ENCODE peak calls at places on chromosome 11, in five cellular contexts. W is GM13976; L is Jurkat, Clone E6-1; B is activated T-cell treated with anti-CD3 and anti-CD28 coated beads, Interleukin-2, amount 50 U/mL, for 72 hours; Z is naive B cell. T is an unnamed sample.
A peak's percentile ranks its signal among the peaks of the same experiment; 100 is the strongest.

GRCh38 chr11:2685566-2686359 is 14.0 kb downstream of the KCNQ1OT1 start:
- DNase-seq in W (no peak), L (no peak), B (no peak), Z (no peak), T (no peak)

GRCh38 chr11:135069884-135070283 is 657.8 kb upstream of the B3GAT1 start:
- DNase-seq in W (no peak), L (no peak), B (no peak), Z (no peak), T (no peak)

GRCh38 chr11:77379917-77380316 is 78.4 kb upstream of the GDPD4 start:
- DNase-seq in W (no peak), L (no peak), B (no peak), Z (no peak), T (no peak)

GRCh38 chr11:112762686-112763048 is 198.6 kb upstream of the NCAM1 start:
- DNase-seq in W (no peak), L (no peak), B (no peak), Z (no peak), T (no peak)

GRCh38 chr11:9943346-9944110 is 279.7 kb downstream of the SWAP70 start:
- DNase-seq in W (no peak), L (no peak), B (no peak), Z (no peak), T (peak; percentile 6)

GRCh38 chr11:36391062-36391461 is 95.0 kb downstream of the PRR5L start:
- DNase-seq in W (no peak), L (no peak), B (no peak), Z (peak; percentile 42), T (no peak)

GRCh38 chr11:128407962-128408361 is 179.4 kb downstream of the ETS1 start:
- DNase-seq in W (no peak), L (no peak), B (no peak), Z (no peak), T (peak; percentile 80)

GRCh38 chr11:107928046-107928766 is at the start of gene RAB39A:
- DNase-seq in W (peak; percentile 99), L (peak; percentile 66), B (peak; percentile 80), Z (peak; percentile 81), T (peak; percentile 84)

GRCh38 chr11:121153472-121153871 is 52.4 kb downstream of the TECTA start:
- DNase-seq in W (no peak), L (no peak), B (no peak), Z (no peak), T (no peak)

GRCh38 chr11:12214751-12215150 is 104.4 kb downstream of the MICAL2 start:
- DNase-seq in W (no peak), L (no peak), B (no peak), Z (no peak), T (no peak)

GRCh38 chr11:116503216-116504160 is 269.3 kb downstream of the BUD13 start:
- DNase-seq in W (no peak), L (no peak), B (no peak), Z (no peak), T (no peak)

GRCh38 chr11:120648706-120649250 is 137.2 kb downstream of the GRIK4 start:
- DNase-seq in W (no peak), L (no peak), B (no peak), Z (no peak), T (no peak)

GRCh38 chr11:124837491-124837856 is 27.8 kb upstream of the ROBO3 start:
- DNase-seq in W (peak; percentile 57), L (peak; percentile 71), B (peak; percentile 15), Z (peak; percentile 9), T (peak; percentile 69)

GRCh38 chr11:86519064-86519911 is 144.6 kb downstream of the CCDC81 start:
- DNase-seq in W (no peak), L (no peak), B (no peak), Z (no peak), T (peak; percentile 82)

GRCh38 chr11:33290319-33290718 is 33.1 kb downstream of the HIPK3 start:
- DNase-seq in W (no peak), L (no peak), B (no peak), Z (no peak), T (no peak)

GRCh38 chr11:85768473-85769146 is 42.3 kb downstream of the SYTL2 start:
- DNase-seq in W (no peak), L (no peak), B (no peak), Z (no peak), T (no peak)

GRCh38 chr11:34680918-34681554 is 60.1 kb downstream of the EHF start:
- DNase-seq in W (no peak), L (no peak), B (no peak), Z (no peak), T (peak; percentile 52)

GRCh38 chr11:59753650-59754493 is 1.3 kb upstream of the STX3 start:
- DNase-seq in W (peak; percentile 91), L (peak; percentile 60), B (peak; percentile 89), Z (peak; percentile 77), T (no peak)

GRCh38 chr11:8011981-8012444 is 24.9 kb downstream of the EIF3F start:
- DNase-seq in W (no peak), L (no peak), B (no peak), Z (no peak), T (no peak)

GRCh38 chr11:10317776-10318526 is 13.1 kb downstream of the ADM start:
- DNase-seq in W (peak; percentile 55), L (no peak), B (no peak), Z (peak; percentile 59), T (no peak)

GRCh38 chr11:72432347-72433287 is 1.7 kb downstream of the CLPB start:
- DNase-seq in W (no peak), L (no peak), B (no peak), Z (no peak), T (no peak)

GRCh38 chr11:77647906-77648305 is 10.3 kb upstream of the CLNS1A start:
- DNase-seq in W (no peak), L (no peak), B (no peak), Z (no peak), T (no peak)

T was measured in retinal pigment epithelial cell.